ENCODE peak calls at places on chromosomes 6 and 20, in ten cellular contexts. Y is A549; C is GM23248; B is HCT116; P is prostate gland; K is GM23338; Q is PC-9; Z is esophagus squamous epithelium; I is CD8-positive, alpha-beta T cell; U is CD4-positive, CD25-positive, alpha-beta regulatory T cell. E is an unnamed sample. For H3K4me1, the result is how much of the 10 kb centered on the place peaks cover.

GRCh38 chr6:86477510-86478166 is 459.7 kb upstream of the HTR1E start:
- DNase-seq in Q (no peak), B (no peak), K (peak), Y (no peak), I (no peak), U (no peak), P (no peak), C (no peak), Z (no peak), E (no peak)

GRCh38 chr20:37897008-37897548 is 5.8 kb upstream of the VSTM2L start:
- DNase-seq in Q (no peak), U (no peak), Y (no peak), P (no peak), Z (no peak), K (peak), I (no peak), C (no peak), B (no peak), E (no peak)

GRCh38 chr6:87922947-87923330 is 124.7 kb upstream of the SPACA1 start:
- DNase-seq in K (no peak), C (no peak), Q (no peak), P (no peak), Y (no peak), I (no peak), Z (no peak), U (no peak), B (no peak), E (no peak)

GRCh38 chr20:6100261-6100660 is 22.6 kb downstream of the FERMT1 start:
- DNase-seq in K (no peak), C (no peak), I (no peak), P (no peak), Q (no peak), B (no peak), U (no peak), Z (no peak), Y (no peak), E (no peak)

GRCh38 chr20:63115651-63116411 is 100.1 kb downstream of the YTHDF1 start:
- DNase-seq in Z (no peak), K (no peak), Q (no peak), I (no peak), Y (no peak), U (no peak), P (no peak), C (no peak), B (no peak), E (no peak)

GRCh38 chr6:148697895-148698440 is 48.9 kb upstream of the UST start:
- DNase-seq in U (no peak), C (no peak), Y (no peak), Z (no peak), Q (no peak), K (no peak), P (no peak), I (no peak), B (no peak), E (no peak)

GRCh38 chr6:29426654-29427053 is 11.9 kb downstream of the OR12D1 start:
- DNase-seq in Q (no peak), C (no peak), P (no peak), I (no peak), Y (no peak), B (no peak), K (no peak), U (no peak), Z (no peak), E (no peak)

GRCh38 chr6:96542702-96543101 is 20.2 kb upstream of the FHL5 start:
- DNase-seq in P (no peak), B (no peak), Q (no peak), C (peak), U (no peak), Z (no peak), K (peak), I (no peak), Y (no peak), E (no peak)

GRCh38 chr20:4068708-4069107 is 53.4 kb upstream of the RNF24 start:
- DNase-seq in C (no peak), Z (no peak), I (no peak), K (no peak), Y (no peak), Q (peak), B (no peak), P (no peak), U (no peak), E (no peak)

GRCh38 chr20:38685853-38686473 is 38.3 kb upstream of the SLC32A1 start:
- DNase-seq in Y (peak), B (no peak), Q (no peak), U (no peak), P (peak), Z (no peak), K (peak), I (peak), C (peak), E (peak)

GRCh38 chr6:167683028-167683862 is 143.5 kb upstream of the AFDN start:
- DNase-seq in U (no peak), Q (peak), I (no peak), C (no peak), P (no peak), K (no peak), Y (peak), B (peak), Z (no peak), E (no peak)

GRCh38 chr6:26556263-26557070 is 18.3 kb downstream of the HMGN4 start:
- DNase-seq in B (peak), U (no peak), C (peak), P (no peak), I (no peak), Y (peak), K (peak), Z (no peak), Q (peak), E (peak)

GRCh38 chr6:46926481-46926880 is 4.7 kb upstream of the ADGRF5 start:
- DNase-seq in C (peak), I (no peak), P (no peak), Q (peak), Z (no peak), U (no peak), Y (peak), B (no peak), K (no peak), E (no peak)

GRCh38 chr6:155541976-155542375 is 86.3 kb upstream of the NOX3 start:
- DNase-seq in U (no peak), C (no peak), K (no peak), I (no peak), B (no peak), P (no peak), Z (no peak), Y (no peak), Q (no peak), E (no peak)

GRCh38 chr6:155544677-155545076 is 89.0 kb upstream of the NOX3 start:
- DNase-seq in U (no peak), I (no peak), B (no peak), K (no peak), Q (no peak), P (no peak), Y (no peak), Z (no peak), C (no peak), E (no peak)

GRCh38 chr6:155538708-155539107 is 83.1 kb upstream of the NOX3 start:
- DNase-seq in Z (no peak), B (no peak), I (no peak), K (no peak), U (no peak), Y (no peak), Q (no peak), P (no peak), C (no peak), E (no peak)

GRCh38 chr6:155549028-155549798 is 93.6 kb upstream of the NOX3 start:
- DNase-seq in B (no peak), Z (no peak), P (no peak), U (no peak), C (no peak), Q (no peak), K (no peak), I (no peak), Y (no peak), E (no peak)

DNA sequence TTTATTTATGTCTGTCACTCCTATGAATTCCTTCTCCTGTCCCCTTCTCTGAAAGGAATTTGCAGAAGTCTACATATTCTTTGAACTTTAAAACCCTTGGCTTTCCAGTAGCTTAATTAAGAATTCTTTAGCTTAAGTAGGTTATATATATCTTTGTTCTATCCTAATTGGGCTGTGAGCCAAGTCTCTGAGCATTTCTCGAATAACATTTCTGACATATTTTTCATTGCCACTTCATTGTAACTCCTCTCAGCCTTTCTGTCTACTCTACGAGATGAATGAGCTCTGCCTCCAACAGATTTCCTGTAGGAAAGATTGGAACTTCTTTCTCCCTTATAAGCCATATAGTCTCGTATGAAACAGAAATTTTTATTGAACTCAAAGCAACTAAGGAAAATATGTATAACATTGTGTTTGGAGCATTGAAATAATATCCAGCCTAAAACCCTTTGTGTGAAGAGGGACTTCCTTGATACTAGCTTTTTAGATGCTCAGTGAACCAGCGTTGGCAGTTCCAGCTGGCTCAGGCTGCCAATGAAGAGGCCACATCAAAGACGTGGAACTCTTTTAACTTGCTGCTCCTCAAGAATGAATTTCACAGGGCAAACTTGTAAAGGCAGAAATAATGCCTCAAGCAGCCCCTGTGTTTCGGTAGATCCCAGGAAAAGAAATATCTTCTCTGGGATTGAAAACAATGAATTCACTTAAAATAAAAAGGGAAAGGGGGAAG is 87.7 kb upstream of the NOX3 start:
- DNase-seq in I (no peak), Y (no peak), K (no peak), P (no peak), U (no peak), Q (no peak), Z (no peak), B (no peak), C (no peak), E (no peak)
- H3K27ac ChIP-seq in I (no peak), Y (no peak), K (no peak), P (no peak), U (no peak), Q (no peak), Z (no peak), B (no peak), C (no peak), E (no peak)

DNA sequence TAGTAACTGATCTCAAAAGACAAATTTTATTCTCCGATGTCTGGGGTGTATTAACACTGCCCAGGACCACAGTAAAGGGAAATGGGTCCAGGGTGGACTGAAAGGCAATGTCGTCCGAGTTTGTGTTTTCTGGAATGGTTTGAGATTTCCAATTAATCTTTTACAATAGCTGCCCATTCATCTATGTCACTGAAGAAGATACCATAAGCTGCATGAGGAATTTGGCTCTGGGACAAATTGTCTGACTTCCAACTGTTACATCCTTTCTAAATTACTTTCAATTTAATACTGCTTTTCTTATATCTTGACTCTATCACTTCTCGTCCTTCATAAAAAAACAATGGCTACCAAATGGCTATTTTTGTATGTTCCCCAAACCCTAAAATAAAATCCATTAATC is 130.7 kb upstream of the KCNK16 start:
- DNase-seq in Q (no peak), B (no peak), P (no peak), K (no peak), Y (no peak), C (no peak), U (no peak), Z (no peak), I (no peak), E (no peak)
- H3K4me1 ChIP-seq in Q (under half), B (under half), P (under half), K (under half), Y (under half), C (under half), U (under half), Z (under half), I (under half), E (under half)

GRCh38 chr6:24931296-24931695 is 4.5 kb downstream of the RIPOR2 start:
- DNase-seq in Y (no peak), K (no peak), U (no peak), Z (no peak), Q (no peak), C (peak), B (no peak), I (no peak), P (no peak), E (no peak)

GRCh38 chr6:24932832-24933231 is 2.9 kb downstream of the RIPOR2 start:
- DNase-seq in Y (no peak), Q (no peak), I (no peak), C (no peak), B (no peak), P (no peak), Z (no peak), U (no peak), K (no peak), E (no peak)

GRCh38 chr6:24930386-24930785 is 5.4 kb downstream of the RIPOR2 start:
- DNase-seq in K (no peak), P (no peak), I (no peak), B (no peak), Z (no peak), U (no peak), Y (no peak), Q (no peak), C (peak), E (no peak)

GRCh38 chr6:24933266-24933665 is 2.5 kb downstream of the RIPOR2 start:
- DNase-seq in C (no peak), K (no peak), Z (no peak), P (no peak), I (no peak), Q (no peak), U (no peak), B (no peak), Y (no peak), E (no peak)

GRCh38 chr6:24931752-24932691 is 3.7 kb downstream of the RIPOR2 start:
- DNase-seq in I (no peak), P (no peak), Z (no peak), B (no peak), K (no peak), U (no peak), Y (no peak), C (peak), Q (peak), E (peak)
- H3K27ac ChIP-seq in I (peak), P (no peak), Z (no peak), B (no peak), K (peak), U (peak), Y (no peak), C (no peak), Q (no peak), E (peak)

GRCh38 chr20:24658920-24659660 is 189.7 kb downstream of the SYNDIG1 start:
- DNase-seq in Z (no peak), Y (no peak), I (no peak), U (no peak), B (no peak), K (no peak), C (no peak), Q (no peak), P (no peak), E (no peak)
- H3K4me1 ChIP-seq in Z (under half), Y (under half), I (under half), U (under half), B (under half), K (under half), C (under half), Q (under half), P (under half), E (under half)

GRCh38 chr6:146389740-146390139 is 153.9 kb upstream of the RAB32 start:
- DNase-seq in Q (no peak), C (no peak), Y (no peak), U (no peak), P (no peak), K (no peak), Z (no peak), B (no peak), I (no peak), E (no peak)
- H3K27ac ChIP-seq in Q (no peak), C (no peak), Y (no peak), U (no peak), P (no peak), K (no peak), Z (no peak), B (no peak), I (no peak), E (no peak)

DNA sequence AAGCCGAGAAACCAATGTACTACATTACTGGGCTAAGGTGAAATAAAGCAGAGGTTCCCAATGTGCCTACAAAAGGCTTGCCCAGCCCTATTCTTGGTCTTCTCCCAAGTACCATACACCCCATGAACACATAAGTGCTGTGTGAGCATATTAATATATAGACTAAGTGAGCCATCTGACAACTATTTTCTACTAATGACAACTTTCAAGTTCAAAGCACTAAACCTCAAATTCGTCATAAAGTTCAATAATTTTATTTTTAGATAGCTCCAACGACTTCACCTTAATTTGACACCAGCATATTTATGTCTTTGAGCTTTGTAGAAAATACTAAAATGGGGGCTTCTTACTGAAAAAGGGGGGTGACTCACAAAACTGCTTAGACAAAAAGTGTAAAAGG is 6.7 kb downstream of the DTNBP1 start:
- DNase-seq in U (no peak), P (no peak), K (no peak), Y (no peak), I (no peak), Z (no peak), Q (no peak), C (no peak), B (no peak), E (no peak)
- H3K4me1 ChIP-seq in U (under half), P (under half), K (under half), Y (under half), I (under half), Z (under half), Q (under half), C (under half), B (under half), E (under half)

DNA sequence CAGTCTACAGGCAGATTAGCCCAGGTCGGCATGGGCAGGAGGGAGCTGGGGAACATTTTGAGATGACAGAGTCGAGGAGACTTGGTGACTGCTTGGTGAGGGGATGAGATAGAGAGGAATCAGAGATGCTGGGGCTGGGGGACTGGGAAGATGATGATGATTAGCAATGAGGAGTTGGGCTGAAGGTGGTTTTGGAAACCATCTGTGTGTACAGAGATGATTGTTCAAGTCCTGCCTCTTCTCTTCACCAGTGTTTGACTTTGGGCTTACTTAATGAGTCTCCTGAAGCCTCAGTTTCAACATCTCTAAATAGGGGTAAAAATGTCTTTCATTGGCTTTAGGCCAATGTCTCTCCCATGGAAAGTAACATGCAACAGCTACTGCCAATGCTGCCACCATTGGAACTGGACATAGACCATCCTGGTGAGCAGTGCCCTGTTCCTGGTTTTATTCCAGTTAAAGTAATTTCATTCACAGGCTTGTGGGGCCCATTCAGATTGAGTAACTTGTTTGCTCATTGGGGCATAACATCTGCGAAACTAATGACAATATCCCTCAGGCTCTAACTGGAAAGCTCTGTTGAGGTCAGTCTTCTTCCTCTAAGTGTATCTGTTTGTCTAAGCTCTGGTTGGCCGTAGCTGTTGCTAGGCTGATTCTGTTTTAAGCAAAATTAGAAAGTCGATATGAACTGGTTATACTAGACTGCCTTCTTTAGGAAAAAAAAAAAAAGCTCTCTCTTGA is 99.1 kb downstream of the ARMC2 start:
- DNase-seq in Q (peak), K (no peak), P (peak), Z (no peak), C (peak), U (no peak), I (no peak), B (no peak), Y (no peak), E (no peak)
- H3K27ac ChIP-seq in Q (peak), K (no peak), P (peak), Z (peak), C (peak), U (no peak), I (no peak), B (no peak), Y (no peak), E (no peak)

GRCh38 chr6:35023601-35024000 is 117.5 kb downstream of the TCP11 start:
- DNase-seq in U (no peak), I (no peak), K (no peak), P (no peak), B (no peak), Q (no peak), Z (no peak), C (no peak), Y (no peak), E (no peak)
- H3K4me1 ChIP-seq in U (under half), I (under half), K (half or more), P (under half), B (under half), Q (under half), Z (half or more), C (under half), Y (under half), E (under half)

DNA sequence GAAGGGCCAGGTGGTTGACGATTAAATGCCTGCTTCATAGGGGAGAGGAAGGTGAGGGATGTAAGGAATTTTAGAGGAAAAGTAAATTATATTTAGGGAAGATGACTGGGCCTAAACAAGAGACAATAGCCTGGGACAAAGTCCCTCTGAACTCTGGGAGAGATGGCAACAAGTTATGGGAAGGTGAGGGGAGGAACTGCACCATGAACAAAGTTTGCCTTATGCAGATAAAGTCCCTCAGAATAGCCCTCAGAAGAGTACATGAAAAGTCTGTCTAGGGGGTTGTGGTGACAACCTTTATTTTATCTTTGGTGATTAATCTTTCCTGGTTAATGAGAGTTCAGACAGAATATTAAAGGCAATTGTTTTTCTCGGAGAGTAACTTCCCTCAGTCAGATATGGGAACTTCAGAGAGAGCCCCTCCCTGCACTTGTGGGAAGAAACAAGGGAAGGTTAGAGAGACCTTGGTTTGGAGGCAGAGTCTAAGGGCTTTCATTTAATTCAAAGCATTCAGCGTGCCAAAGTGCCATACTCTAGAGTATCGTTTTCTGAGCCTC is 27.1 kb upstream of the FAM217A start:
- DNase-seq in Q (no peak), I (no peak), P (no peak), Y (no peak), U (no peak), C (no peak), B (no peak), K (no peak), Z (no peak), E (no peak)
- H3K27ac ChIP-seq in Q (no peak), I (no peak), P (no peak), Y (no peak), U (no peak), C (no peak), B (no peak), K (no peak), Z (no peak), E (no peak)

DNA sequence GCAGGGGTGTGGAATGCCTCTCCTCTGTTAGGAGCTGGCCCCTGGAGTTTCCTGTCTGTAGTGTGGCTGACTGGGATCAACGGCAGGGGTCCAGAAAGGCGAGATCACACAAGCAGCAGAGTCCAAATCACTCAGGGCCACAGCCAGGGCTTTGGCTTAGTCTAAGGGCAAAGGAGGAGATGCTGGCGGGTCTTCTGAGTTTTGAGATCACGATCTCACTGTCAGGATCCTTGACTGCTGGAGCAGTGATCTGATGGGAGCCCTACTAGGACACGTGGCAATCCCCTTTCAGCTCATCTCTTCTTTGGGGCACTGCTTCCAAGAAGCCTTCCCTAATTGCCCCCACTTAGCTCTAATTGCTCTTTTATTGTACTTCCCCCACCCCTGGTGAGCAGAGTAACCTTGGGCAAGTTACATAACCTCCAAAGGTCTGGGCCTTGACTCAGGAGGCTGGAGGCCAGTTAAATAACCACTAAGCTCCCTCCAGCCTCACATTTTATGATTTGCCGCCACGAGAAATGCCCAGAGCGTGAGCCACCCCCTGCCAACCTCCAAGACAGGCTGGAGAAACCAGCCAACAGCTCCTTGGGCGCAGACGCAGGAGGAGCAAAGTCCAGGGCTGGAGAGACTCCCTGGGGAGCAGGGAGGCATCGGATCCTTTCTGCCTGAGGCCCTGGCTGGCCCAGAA is 12.0 kb downstream of the KCNK5 start:
- DNase-seq in B (no peak), C (no peak), K (peak), Q (no peak), P (no peak), U (no peak), Y (peak), Z (no peak), I (no peak), E (no peak)
- H3K4me1 ChIP-seq in B (under half), C (under half), K (half or more), Q (half or more), P (under half), U (under half), Y (half or more), Z (under half), I (under half), E (under half)